ENCODE peak calls at places on chromosomes 16 and 17, in ten cellular contexts. Z is tibial nerve, L is thyroid gland, V is adrenal gland, I is transverse colon, U is NB4, K is ovary, W is A549, Y is sigmoid colon, J is H1. C is an unnamed sample.

GRCh38 chr16:31862761-31863160 is 10.8 kb upstream of the ZNF267 start:
- DNase-seq in U (no peak), I (no peak), V (no peak), K (no peak), Y (no peak), W (no peak), Z (no peak), J (no peak), L (no peak), C (no peak)

GRCh38 chr16:87914812-87915211 is 21.5 kb downstream of the CA5A start:
- DNase-seq in Y (no peak), V (no peak), Z (no peak), J (no peak), U (no peak), I (no peak), L (no peak), K (no peak), W (no peak), C (no peak)

GRCh38 chr16:8945626-8946296 is 17.9 kb downstream of the USP7 start:
- DNase-seq in Z (no peak), L (no peak), V (no peak), W (no peak), I (no peak), J (no peak), K (no peak), U (no peak), Y (no peak), C (no peak)

GRCh38 chr16:351804-352520 is 561 bp downstream of the AXIN1 start:
- DNase-seq in J (no peak), U (no peak), W (no peak), L (peak; percentile 16), K (peak; percentile 49), I (peak; percentile 46), V (peak; percentile 58), Y (no peak), Z (no peak), C (no peak)

GRCh38 chr17:58242171-58242784 is 3.9 kb downstream of the LPO start:
- DNase-seq in V (no peak), L (peak; percentile 84), I (no peak), K (no peak), W (no peak), U (no peak), J (no peak), Y (no peak), Z (no peak), C (no peak)

GRCh38 chr17:70013911-70014310 is 61.1 kb upstream of the KCNJ16 start:
- DNase-seq in V (no peak), Z (no peak), K (no peak), J (no peak), Y (no peak), I (no peak), L (no peak), W (no peak), U (no peak), C (no peak)

GRCh38 chr17:1222321-1222720 is 42.5 kb upstream of the ABR start:
- DNase-seq in J (no peak), W (no peak), L (no peak), U (no peak), K (no peak), V (no peak), Z (no peak), I (no peak), Y (no peak), C (no peak)

GRCh38 chr17:74158761-74159160 is 44.7 kb upstream of the RPL38 start:
- DNase-seq in Y (no peak), Z (no peak), U (no peak), L (no peak), W (no peak), I (no peak), K (no peak), J (no peak), V (no peak), C (no peak)

DNA sequence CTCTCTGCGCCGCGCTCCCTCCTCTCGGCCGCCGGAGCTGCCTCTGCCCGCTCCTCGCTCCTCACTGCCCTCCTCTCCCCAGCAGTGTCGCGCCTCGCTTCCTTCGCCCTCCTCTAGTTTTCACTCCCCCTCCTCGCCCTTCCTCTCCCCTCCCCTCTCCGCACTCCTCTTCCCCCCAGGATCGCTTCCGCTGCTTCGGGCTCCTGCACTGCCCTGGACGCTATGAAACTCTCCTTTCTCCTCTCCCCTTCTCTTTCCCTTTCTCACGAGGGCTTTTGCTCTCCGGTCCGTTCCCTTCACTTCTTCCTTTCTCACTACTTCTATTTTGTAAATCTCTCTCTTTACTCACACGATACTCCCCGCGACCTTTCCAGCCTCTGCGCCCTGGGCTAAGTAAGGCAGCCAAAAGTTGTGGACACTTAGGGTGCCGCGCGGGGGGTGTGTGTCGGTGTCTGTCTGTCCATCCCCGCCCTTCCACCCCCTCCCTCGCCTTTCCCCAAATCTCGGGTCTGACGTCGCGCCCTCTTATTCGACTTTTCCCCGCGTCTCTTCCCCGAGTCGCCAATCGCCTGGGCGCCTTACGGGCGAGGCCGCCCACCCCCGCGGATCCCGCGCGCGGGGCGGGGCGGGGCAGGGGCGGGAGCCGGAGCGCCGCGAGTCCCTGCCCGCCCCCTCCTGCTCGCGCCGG is at the start of gene IRX3:
- DNase-seq in W (peak; percentile 87), V (peak; percentile 56), I (peak; percentile 13), U (peak; percentile 99), L (peak; percentile 88), Z (peak; percentile 24), K (peak; percentile 60), Y (no peak), J (peak; percentile 84), C (peak; percentile 98)
- TF ChIP-seq POLR2A in W (peak; percentile 14), V (no peak), I (no peak), U (peak; percentile 69), L (peak; percentile 58), Z (no peak), K (no peak), Y (no peak), J (no peak), C (peak; percentile 29)

GRCh38 chr16:24729243-24729966 is at the start of gene TNRC6A:
- DNase-seq in J (peak; percentile 94), Y (peak; percentile 96), K (peak; percentile 91), Z (peak; percentile 70), W (peak; percentile 91), I (peak; percentile 90), U (peak; percentile 88), L (peak; percentile 90), V (peak; percentile 90), C (peak; percentile 84)
- TF ChIP-seq POLR2A in J (peak; percentile 80), Y (peak; percentile 66), K (peak; percentile 88), Z (peak; percentile 83), W (peak; percentile 62), I (peak; percentile 77), U (peak; percentile 44), L (peak; percentile 17), V (peak; percentile 69), C (peak; percentile 44)

DNA sequence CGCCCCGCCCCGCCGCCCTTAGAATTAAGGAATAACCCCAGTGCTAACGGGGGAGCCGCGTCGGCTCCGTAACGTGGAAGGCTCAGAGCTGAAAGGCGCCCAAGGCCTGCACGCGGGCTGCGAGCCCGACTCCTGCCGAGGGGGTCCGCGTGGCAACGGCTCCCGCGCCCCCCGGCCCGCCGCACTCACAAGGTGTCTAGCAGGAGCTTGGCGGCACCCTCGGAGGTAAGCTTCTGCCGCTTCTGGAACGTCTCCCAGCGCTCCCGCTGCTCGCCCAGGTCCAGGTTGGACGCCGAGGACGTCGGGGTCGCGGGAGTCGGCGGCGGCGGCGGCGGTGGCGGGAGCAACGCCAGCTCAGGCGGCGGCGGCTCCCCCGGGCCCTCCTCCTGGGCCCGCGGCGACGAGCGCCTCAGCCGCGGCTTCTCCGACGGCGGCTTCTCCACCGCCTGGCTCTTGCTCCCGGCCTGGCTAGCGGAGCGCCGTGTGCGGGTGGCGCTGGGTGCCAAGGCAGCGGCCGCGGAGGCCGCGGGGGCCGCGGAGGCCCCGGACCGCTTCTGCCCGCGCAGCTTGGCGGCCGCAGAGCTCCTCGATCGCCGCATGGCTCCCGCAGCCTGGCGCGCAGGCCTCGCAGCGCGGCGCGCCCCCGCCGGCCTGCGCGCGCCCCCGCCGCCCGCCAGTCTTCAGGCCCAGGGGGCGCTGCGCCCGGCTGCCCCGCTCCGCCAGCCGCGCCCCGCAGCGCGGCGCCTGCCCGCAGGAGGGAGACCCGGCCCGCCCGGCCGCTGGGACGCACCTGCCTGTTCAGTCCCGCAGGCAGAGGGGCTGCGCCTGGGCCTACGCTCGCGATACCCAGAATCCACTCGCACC is at the start of gene CENPV:
- DNase-seq in K (peak; percentile 48), V (peak; percentile 56), J (peak; percentile 88), I (peak; percentile 70), W (peak; percentile 72), Z (peak; percentile 28), Y (peak; percentile 70), U (peak; percentile 75), L (peak; percentile 33), C (peak; percentile 40)
- TF ChIP-seq POLR2A in K (no peak), V (peak; percentile 30), J (peak; percentile 54), I (peak; percentile 21), W (peak; percentile 82), Z (no peak), Y (no peak), U (peak; percentile 78), L (no peak), C (peak; percentile 19)

GRCh38 chr17:36590082-36590481 is 1.6 kb upstream of the DHRS11 start:
- DNase-seq in K (no peak), Y (no peak), V (no peak), Z (no peak), I (no peak), J (no peak), U (peak; percentile 92), W (no peak), L (no peak), C (no peak)

GRCh38 chr17:36592711-36593321 is 1.1 kb downstream of the DHRS11 start:
- DNase-seq in V (no peak), Y (no peak), W (no peak), K (no peak), L (no peak), Z (no peak), U (no peak), J (no peak), I (peak; percentile 75), C (no peak)

GRCh38 chr17:36593651-36594316 is 2.1 kb downstream of the DHRS11 start:
- DNase-seq in L (no peak), Z (no peak), U (no peak), V (no peak), I (peak; percentile 30), K (no peak), Y (no peak), J (no peak), W (no peak), C (no peak)

GRCh38 chr17:36592316-36592710 is 634 bp downstream of the DHRS11 start:
- DNase-seq in U (peak; percentile 49), L (peak; percentile 49), V (no peak), J (peak; percentile 80), W (no peak), I (peak; percentile 33), Z (no peak), K (no peak), Y (peak; percentile 67), C (no peak)

DNA sequence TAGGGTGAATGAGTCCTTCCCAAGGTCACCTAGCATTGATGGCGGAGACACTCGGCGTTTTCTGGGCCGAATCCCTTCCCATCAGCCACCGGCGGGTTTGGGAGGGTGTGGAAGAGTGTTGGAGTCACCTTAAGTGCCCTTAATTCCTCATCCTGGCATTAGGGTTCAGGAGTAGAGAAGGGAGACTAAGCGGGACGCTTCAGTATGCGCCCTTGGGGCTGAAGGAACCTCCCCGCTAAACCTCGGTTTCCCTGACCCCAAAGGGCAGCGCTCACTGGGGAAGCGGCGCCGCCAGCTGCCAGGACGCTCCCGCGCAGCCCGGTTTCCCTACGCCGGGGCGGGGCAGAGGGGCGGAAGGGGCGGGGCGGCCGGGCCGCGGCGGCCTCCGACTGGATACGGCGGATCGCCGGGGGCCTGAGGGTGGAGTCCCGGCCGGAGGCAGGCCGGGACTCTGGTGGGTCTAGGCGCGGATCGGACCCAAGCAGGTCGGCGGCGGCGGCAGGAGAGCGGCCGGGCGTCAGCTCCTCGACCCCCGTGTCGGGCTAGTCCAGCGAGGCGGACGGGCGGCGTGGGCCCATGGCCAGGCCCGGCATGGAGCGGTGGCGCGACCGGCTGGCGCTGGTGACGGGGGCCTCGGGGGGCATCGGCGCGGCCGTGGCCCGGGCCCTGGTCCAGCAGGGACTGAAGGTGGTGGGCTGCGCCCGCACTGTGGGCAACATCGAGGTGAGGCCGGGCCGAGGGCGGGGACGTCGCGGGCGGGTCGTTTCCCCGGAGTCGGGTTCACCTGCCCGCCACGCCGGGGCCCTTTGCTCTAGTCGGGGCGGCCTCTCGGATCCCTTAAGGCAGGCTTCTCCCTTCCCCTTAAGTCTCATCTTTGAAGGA is at the start of gene DHRS11:
- DNase-seq in L (peak; percentile 86), J (peak; percentile 91), Z (peak; percentile 68), I (peak; percentile 90), V (peak; percentile 83), K (peak; percentile 83), W (peak; percentile 73), Y (peak; percentile 88), U (peak; percentile 88), C (peak; percentile 84)
- TF ChIP-seq POLR2A in L (no peak), J (peak; percentile 73), Z (no peak), I (peak; percentile 66), V (no peak), K (no peak), W (peak; percentile 48), Y (no peak), U (no peak), C (peak; percentile 65)

C was measured in H54.